ENCODE peak calls at places on chromosomes 16 and 17, in six cellular contexts. One of them, this sample, is unnamed.

GRCh38 chr17:20125724-20126123 is 116.6 kb downstream of the SPECC1 start:
- DNase-seq in anterior cingulate cortex: no peak
- DNase-seq in foreskin fibroblast: no peak
- DNase-seq in progenitor cell of endocrine pancreas: no peak
- DNase-seq in iPS DF 19.7: no peak
- DNase-seq in AG04450: no peak
- DNase-seq in this sample: no peak

GRCh38 chr17:39235555-39236221 is 9.9 kb upstream of the STAC2 start:
- DNase-seq in anterior cingulate cortex: no peak
- DNase-seq in foreskin fibroblast: no peak
- DNase-seq in progenitor cell of endocrine pancreas: no peak
- DNase-seq in iPS DF 19.7: peak; percentile 91
- DNase-seq in AG04450: no peak
- DNase-seq in this sample: no peak

GRCh38 chr17:82998637-82999036 is 80.8 kb upstream of the METRNL start:
- DNase-seq in anterior cingulate cortex: no peak
- DNase-seq in foreskin fibroblast: no peak
- DNase-seq in progenitor cell of endocrine pancreas: no peak
- DNase-seq in iPS DF 19.7: no peak
- DNase-seq in AG04450: no peak
- DNase-seq in this sample: no peak

GRCh38 chr17:31512796-31513195 is 121.3 kb downstream of the RAB11FIP4 start:
- DNase-seq in anterior cingulate cortex: no peak
- DNase-seq in foreskin fibroblast: no peak
- DNase-seq in progenitor cell of endocrine pancreas: no peak
- DNase-seq in iPS DF 19.7: no peak
- DNase-seq in AG04450: no peak
- DNase-seq in this sample: no peak

GRCh38 chr17:72691601-72692000 is 400.9 kb downstream of the SLC39A11 start:
- DNase-seq in anterior cingulate cortex: no peak
- DNase-seq in foreskin fibroblast: peak; percentile 81
- DNase-seq in progenitor cell of endocrine pancreas: no peak
- DNase-seq in iPS DF 19.7: no peak
- DNase-seq in AG04450: peak; percentile 78
- DNase-seq in this sample: peak; percentile 52

GRCh38 chr16:64094992-64095579 is 1026.8 kb downstream of the CDH11 start:
- DNase-seq in anterior cingulate cortex: no peak
- DNase-seq in foreskin fibroblast: peak; percentile 37
- DNase-seq in progenitor cell of endocrine pancreas: no peak
- DNase-seq in iPS DF 19.7: no peak
- DNase-seq in AG04450: no peak
- DNase-seq in this sample: peak; percentile 68

GRCh38 chr16:14608604-14609003 is 21.5 kb downstream of the PARN start:
- DNase-seq in anterior cingulate cortex: no peak
- DNase-seq in foreskin fibroblast: no peak
- DNase-seq in progenitor cell of endocrine pancreas: no peak
- DNase-seq in iPS DF 19.7: no peak
- DNase-seq in AG04450: no peak
- DNase-seq in this sample: no peak

GRCh38 chr16:78465730-78466129 is 366.3 kb downstream of the WWOX start:
- DNase-seq in anterior cingulate cortex: no peak
- DNase-seq in foreskin fibroblast: no peak
- DNase-seq in progenitor cell of endocrine pancreas: no peak
- DNase-seq in iPS DF 19.7: no peak
- DNase-seq in AG04450: no peak
- DNase-seq in this sample: no peak

GRCh38 chr16:2091722-2092620 is 43.7 kb downstream of the PKD1 start:
- DNase-seq in anterior cingulate cortex: no peak
- DNase-seq in foreskin fibroblast: no peak
- DNase-seq in progenitor cell of endocrine pancreas: no peak
- DNase-seq in iPS DF 19.7: no peak
- DNase-seq in AG04450: no peak
- DNase-seq in this sample: no peak

GRCh38 chr16:74679983-74680382 is 13.3 kb upstream of the RFWD3 start:
- DNase-seq in anterior cingulate cortex: no peak
- DNase-seq in foreskin fibroblast: no peak
- DNase-seq in progenitor cell of endocrine pancreas: no peak
- DNase-seq in iPS DF 19.7: no peak
- DNase-seq in AG04450: no peak
- DNase-seq in this sample: no peak

GRCh38 chr16:1789643-1790045 is 3.9 kb downstream of the IGFALS start:
- DNase-seq in anterior cingulate cortex: no peak
- DNase-seq in foreskin fibroblast: no peak
- DNase-seq in progenitor cell of endocrine pancreas: no peak
- DNase-seq in iPS DF 19.7: no peak
- DNase-seq in AG04450: no peak
- DNase-seq in this sample: no peak

GRCh38 chr17:77064608-77065007 is 76.2 kb upstream of the SEC14L1 start:
- DNase-seq in anterior cingulate cortex: no peak
- DNase-seq in foreskin fibroblast: no peak
- DNase-seq in progenitor cell of endocrine pancreas: no peak
- DNase-seq in iPS DF 19.7: no peak
- DNase-seq in AG04450: no peak
- DNase-seq in this sample: no peak

GRCh38 chr17:37732313-37732712 is 12.5 kb downstream of the HNF1B start:
- DNase-seq in anterior cingulate cortex: no peak
- DNase-seq in foreskin fibroblast: no peak
- DNase-seq in progenitor cell of endocrine pancreas: no peak
- DNase-seq in iPS DF 19.7: no peak
- DNase-seq in AG04450: no peak
- DNase-seq in this sample: no peak

GRCh38 chr17:65355246-65355645 is 206.2 kb downstream of the AXIN2 start:
- DNase-seq in anterior cingulate cortex: no peak
- DNase-seq in foreskin fibroblast: no peak
- DNase-seq in progenitor cell of endocrine pancreas: no peak
- DNase-seq in iPS DF 19.7: no peak
- DNase-seq in AG04450: no peak
- DNase-seq in this sample: no peak

GRCh38 chr16:24906199-24906808 is 60.5 kb downstream of the SLC5A11 start:
- DNase-seq in anterior cingulate cortex: no peak
- DNase-seq in foreskin fibroblast: peak; percentile 12
- DNase-seq in progenitor cell of endocrine pancreas: no peak
- DNase-seq in iPS DF 19.7: no peak
- DNase-seq in AG04450: no peak
- DNase-seq in this sample: peak; percentile 8

GRCh38 chr16:74035816-74036215 is 260.8 kb upstream of the PSMD7 start:
- DNase-seq in anterior cingulate cortex: no peak
- DNase-seq in foreskin fibroblast: no peak
- DNase-seq in progenitor cell of endocrine pancreas: no peak
- DNase-seq in iPS DF 19.7: no peak
- DNase-seq in AG04450: no peak
- DNase-seq in this sample: no peak

GRCh38 chr16:29975134-29975538 is 1.5 kb downstream of the TAOK2 start:
- DNase-seq in anterior cingulate cortex: no peak
- DNase-seq in foreskin fibroblast: no peak
- DNase-seq in progenitor cell of endocrine pancreas: no peak
- DNase-seq in iPS DF 19.7: no peak
- DNase-seq in AG04450: no peak
- DNase-seq in this sample: no peak

GRCh38 chr16:21277927-21278706 is at the start of gene CRYM:
- DNase-seq in anterior cingulate cortex: no peak
- DNase-seq in foreskin fibroblast: no peak
- DNase-seq in progenitor cell of endocrine pancreas: peak; percentile 67
- DNase-seq in iPS DF 19.7: no peak
- DNase-seq in AG04450: no peak
- DNase-seq in this sample: no peak

This sample was measured in skeletal muscle cell.